ENCODE peak calls at places on chromosomes 12 and 14, in eight cellular contexts. E is midbrain; F is activated CD4-positive, alpha-beta T cell treated with anti-CD3 and anti-CD28 coated beads for 48 hours; Q is activated CD8-positive, alpha-beta T cell treated with anti-CD3 and anti-CD28 coated beads for 36 hours; M is effector CD4-positive, alpha-beta T cell; I is NCI-H2081; X is GF-D8; S is astrocyte of the spinal cord. Y is an unnamed sample.

GRCh38 chr14:69354383-69355154 is 43.5 kb downstream of the ERH start:
- DNase-seq in E (peak), F (peak), Q (peak), M (peak), I (no peak), X (no peak), S (no peak), Y (peak)

GRCh38 chr14:22489957-22490950 is 98.8 kb downstream of the DAD1 start:
- DNase-seq in E (no peak), F (no peak), Q (no peak), M (no peak), I (no peak), X (no peak), S (no peak), Y (no peak)

GRCh38 chr12:88579941-88580871 is at the start of gene KITLG:
- DNase-seq in E (peak), F (peak), Q (peak), M (no peak), I (peak), X (no peak), S (peak), Y (peak)

GRCh38 chr12:54463034-54463433 is 10.4 kb downstream of the GTSF1 start:
- DNase-seq in E (no peak), F (no peak), Q (no peak), M (no peak), I (no peak), X (peak), S (peak), Y (no peak)

GRCh38 chr14:105581551-105582341 is 55.4 kb downstream of the TMEM121 start:
- DNase-seq in E (no peak), F (no peak), Q (no peak), M (no peak), I (no peak), X (no peak), S (no peak), Y (no peak)

GRCh38 chr14:33959692-33960151 is 8.8 kb upstream of the EGLN3 start:
- DNase-seq in E (peak), F (no peak), Q (no peak), M (no peak), I (no peak), X (no peak), S (no peak), Y (no peak)

GRCh38 chr14:81382517-81383225 is 17.5 kb downstream of the STON2 start:
- DNase-seq in E (peak), F (no peak), Q (no peak), M (no peak), I (no peak), X (no peak), S (no peak), Y (no peak)

GRCh38 chr12:100794441-100795192 is at the start of gene ANO4:
- DNase-seq in E (peak), F (no peak), Q (no peak), M (no peak), I (no peak), X (no peak), S (peak), Y (peak)

GRCh38 chr12:88624911-88625310 is 44.6 kb upstream of the KITLG start:
- DNase-seq in E (no peak), F (no peak), Q (no peak), M (no peak), I (no peak), X (no peak), S (peak), Y (no peak)

GRCh38 chr12:116892741-116893140 is 11.5 kb upstream of the HRK start:
- DNase-seq in E (no peak), F (no peak), Q (no peak), M (no peak), I (no peak), X (no peak), S (no peak), Y (no peak)

GRCh38 chr14:61101803-61102548 is 120.9 kb downstream of the SLC38A6 start:
- DNase-seq in E (no peak), F (no peak), Q (no peak), M (no peak), I (no peak), X (peak), S (peak), Y (no peak)

GRCh38 chr12:58633479-58633878 is 286.8 kb downstream of the LRIG3 start:
- DNase-seq in E (no peak), F (no peak), Q (no peak), M (no peak), I (no peak), X (no peak), S (peak), Y (no peak)

GRCh38 chr12:121751034-121751433 is 38.5 kb downstream of the TMEM120B start:
- DNase-seq in E (no peak), F (no peak), Q (no peak), M (no peak), I (no peak), X (no peak), S (no peak), Y (no peak)

GRCh38 chr12:49806877-49807276 is 21.3 kb downstream of the NCKAP5L start:
- DNase-seq in E (no peak), F (no peak), Q (no peak), M (no peak), I (no peak), X (no peak), S (no peak), Y (no peak)

GRCh38 chr14:38330262-38330661 is 74.4 kb upstream of the CLEC14A start:
- DNase-seq in E (no peak), F (no peak), Q (no peak), M (no peak), I (no peak), X (no peak), S (no peak), Y (no peak)

GRCh38 chr12:39574785-39575497 is 44.7 kb downstream of the ABCD2 start:
- DNase-seq in E (no peak), F (no peak), Q (no peak), M (no peak), I (no peak), X (no peak), S (no peak), Y (no peak)

GRCh38 chr14:102427642-102428041 is 64.9 kb downstream of the TECPR2 start:
- DNase-seq in E (no peak), F (no peak), Q (no peak), M (no peak), I (no peak), X (no peak), S (no peak), Y (no peak)

GRCh38 chr12:69062838-69063237 is 129.9 kb upstream of the CPM start:
- DNase-seq in E (peak), F (no peak), Q (no peak), M (no peak), I (no peak), X (no peak), S (no peak), Y (no peak)

GRCh38 chr14:36747411-36748184 is 85.9 kb downstream of the PAX9 start:
- DNase-seq in E (no peak), F (no peak), Q (no peak), M (no peak), I (peak), X (no peak), S (no peak), Y (no peak)

GRCh38 chr14:61192970-61193369 is 88.2 kb downstream of the TMEM30B start:
- DNase-seq in E (no peak), F (no peak), Q (no peak), M (no peak), I (no peak), X (no peak), S (no peak), Y (no peak)

GRCh38 chr12:27014859-27015729 is 910 bp upstream of the TM7SF3 start:
- DNase-seq in E (no peak), F (no peak), Q (no peak), M (no peak), I (no peak), X (peak), S (no peak), Y (no peak)

GRCh38 chr12:19692566-19692965 is 253.3 kb downstream of the AEBP2 start:
- DNase-seq in E (no peak), F (no peak), Q (no peak), M (no peak), I (no peak), X (no peak), S (no peak), Y (no peak)

GRCh38 chr14:79581912-79582576 is 629.3 kb downstream of the DIO2 start:
- DNase-seq in E (no peak), F (no peak), Q (no peak), M (no peak), I (no peak), X (no peak), S (peak), Y (no peak)

GRCh38 chr12:100447405-100447804 is 26.3 kb upstream of the NR1H4 start:
- DNase-seq in E (no peak), F (no peak), Q (no peak), M (no peak), I (no peak), X (peak), S (no peak), Y (no peak)

GRCh38 chr12:122480753-122481152 is 20.0 kb downstream of the ZCCHC8 start:
- DNase-seq in E (no peak), F (no peak), Q (no peak), M (no peak), I (no peak), X (no peak), S (no peak), Y (no peak)

GRCh38 chr12:113461666-113462065 is 10.0 kb downstream of the LHX5 start:
- DNase-seq in E (no peak), F (no peak), Q (no peak), M (no peak), I (no peak), X (no peak), S (no peak), Y (no peak)

GRCh38 chr12:80864046-80864735 is 73.5 kb downstream of the LIN7A start:
- DNase-seq in E (no peak), F (no peak), Q (no peak), M (no peak), I (no peak), X (no peak), S (no peak), Y (no peak)

GRCh38 chr14:85528080-85528881 is 1.7 kb upstream of the FLRT2 start:
- DNase-seq in E (peak), F (no peak), Q (no peak), M (no peak), I (peak), X (no peak), S (peak), Y (peak)

GRCh38 chr12:60180298-60180697 is 584.5 kb downstream of the SLC16A7 start:
- DNase-seq in E (no peak), F (no peak), Q (no peak), M (no peak), I (no peak), X (no peak), S (no peak), Y (no peak)

GRCh38 chr14:101369916-101370592 is 191.2 kb upstream of the DIO3 start:
- DNase-seq in E (no peak), F (no peak), Q (no peak), M (no peak), I (no peak), X (no peak), S (no peak), Y (peak)

GRCh38 chr12:109448707-109449390 is 28.3 kb downstream of the KCTD10 start:
- DNase-seq in E (no peak), F (no peak), Q (no peak), M (no peak), I (no peak), X (no peak), S (no peak), Y (no peak)

GRCh38 chr12:69007858-69008314 is 74.9 kb upstream of the CPM start:
- DNase-seq in E (no peak), F (no peak), Q (no peak), M (no peak), I (peak), X (no peak), S (peak), Y (no peak)

GRCh38 chr12:132276066-132276719 is 53.2 kb downstream of the GALNT9 start:
- DNase-seq in E (no peak), F (no peak), Q (no peak), M (no peak), I (no peak), X (no peak), S (no peak), Y (no peak)

GRCh38 chr14:80095623-80096022 is 115.7 kb downstream of the DIO2 start:
- DNase-seq in E (no peak), F (no peak), Q (no peak), M (no peak), I (no peak), X (no peak), S (peak), Y (no peak)

GRCh38 chr14:64401923-64402322 is 13.8 kb downstream of the MTHFD1 start:
- DNase-seq in E (no peak), F (no peak), Q (no peak), M (no peak), I (no peak), X (no peak), S (no peak), Y (no peak)

GRCh38 chr12:70936414-70936813 is 15.9 kb upstream of the PTPRR start:
- DNase-seq in E (no peak), F (no peak), Q (no peak), M (no peak), I (no peak), X (no peak), S (no peak), Y (no peak)

Y was measured in Daoy.